ENCODE peak calls at places on chromosomes 6 and 20, in four cellular contexts. S is stimulated activated CD4-positive, alpha-beta T cell treated with anti-CD3 and anti-CD28 coated beads, TNF-alpha, amount 100 ng/mL, for 24 hours; C is fibroblast of pulmonary artery; K is 8988T. H is an unnamed sample.
A peak's percentile ranks its signal among the peaks of the same experiment; 100 is the strongest.

GRCh38 chr6:166581091-166581511 is 5.4 kb downstream of the RAMACL start:
- DNase-seq in S (no peak), C (no peak), K (no peak), H (no peak)

GRCh38 chr20:61886721-61887658 is 178.7 kb downstream of the TAF4 start:
- DNase-seq in S (no peak), C (peak; percentile 31), K (peak; percentile 83), H (peak; percentile 23)

GRCh38 chr20:41446471-41446870 is 79.9 kb upstream of the EMILIN3 start:
- DNase-seq in S (no peak), C (no peak), K (no peak), H (no peak)

GRCh38 chr20:36051318-36052116 is 83.1 kb downstream of the CNBD2 start:
- DNase-seq in S (no peak), C (no peak), K (no peak), H (peak; percentile 34)

GRCh38 chr20:33995053-33995816 is 1.5 kb downstream of the RALY start:
- DNase-seq in S (no peak), C (peak; percentile 30), K (no peak), H (no peak)

GRCh38 chr6:81875776-81876293 is 123.4 kb upstream of the TENT5A start:
- DNase-seq in S (no peak), C (no peak), K (no peak), H (no peak)

GRCh38 chr20:17618673-17619013 is 48.8 kb downstream of the DSTN start:
- DNase-seq in S (no peak), C (no peak), K (no peak), H (no peak)

GRCh38 chr20:46400253-46400652 is 6.2 kb downstream of the ELMO2 start:
- DNase-seq in S (no peak), C (peak; percentile 87), K (no peak), H (peak; percentile 77)

GRCh38 chr6:133241901-133242760 is 974 bp downstream of the EYA4 start:
- DNase-seq in S (no peak), C (peak; percentile 28), K (no peak), H (no peak)

GRCh38 chr20:57780906-57781305 is 71.1 kb upstream of the PMEPA1 start:
- DNase-seq in S (no peak), C (no peak), K (no peak), H (no peak)

GRCh38 chr6:99606670-99607415 is at the start of gene PRDM13:
- DNase-seq in S (no peak), C (no peak), K (no peak), H (no peak)

GRCh38 chr6:18579869-18580268 is 192.7 kb downstream of the RNF144B start:
- DNase-seq in S (no peak), C (no peak), K (no peak), H (no peak)

GRCh38 chr20:6579824-6580223 is 187.7 kb upstream of the BMP2 start:
- DNase-seq in S (no peak), C (no peak), K (no peak), H (no peak)